ENCODE peak calls at places on chromosomes 4 and X, in nine cellular contexts. One of them, this sample, is unnamed.

GRCh38 chr4:88526221-88526815 is 2.7 kb upstream of the PYURF start:
- DNase-seq in GM03348: peak
- DNase-seq in GM13976: peak
- DNase-seq in RKO: peak
- DNase-seq in GM20000: peak
- DNase-seq in midbrain: no peak
- DNase-seq in NAMALWA: peak
- DNase-seq in substantia nigra: no peak
- DNase-seq in HS-5: no peak
- DNase-seq in this sample: no peak

GRCh38 chr4:168441412-168441811 is 38.9 kb downstream of the DDX60L start:
- DNase-seq in GM03348: peak
- DNase-seq in GM13976: no peak
- DNase-seq in RKO: no peak
- DNase-seq in GM20000: no peak
- DNase-seq in midbrain: no peak
- DNase-seq in NAMALWA: no peak
- DNase-seq in substantia nigra: no peak
- DNase-seq in HS-5: no peak
- DNase-seq in this sample: peak

GRCh38 chrX:3094261-3094660 is 53.0 kb downstream of the ARSF start:
- DNase-seq in GM03348: no peak
- DNase-seq in GM13976: no peak
- DNase-seq in RKO: no peak
- DNase-seq in GM20000: no peak
- DNase-seq in midbrain: no peak
- DNase-seq in NAMALWA: no peak
- DNase-seq in substantia nigra: no peak
- DNase-seq in HS-5: no peak
- DNase-seq in this sample: peak

GRCh38 chr4:162461952-162462351 is 298.2 kb upstream of the FSTL5 start:
- DNase-seq in GM03348: no peak
- DNase-seq in GM13976: no peak
- DNase-seq in RKO: peak
- DNase-seq in GM20000: no peak
- DNase-seq in midbrain: no peak
- DNase-seq in NAMALWA: no peak
- DNase-seq in substantia nigra: no peak
- DNase-seq in HS-5: no peak
- DNase-seq in this sample: no peak

GRCh38 chr4:143512978-143513313 is 556 bp upstream of the SMARCA5 start:
- DNase-seq in GM03348: no peak
- DNase-seq in GM13976: no peak
- DNase-seq in RKO: peak
- DNase-seq in GM20000: no peak
- DNase-seq in midbrain: no peak
- DNase-seq in NAMALWA: no peak
- DNase-seq in substantia nigra: no peak
- DNase-seq in HS-5: no peak
- DNase-seq in this sample: no peak

GRCh38 chrX:135345328-135345645 is 36.0 kb downstream of the ETDC start:
- DNase-seq in GM03348: peak
- DNase-seq in GM13976: no peak
- DNase-seq in RKO: peak
- DNase-seq in GM20000: no peak
- DNase-seq in midbrain: no peak
- DNase-seq in NAMALWA: no peak
- DNase-seq in substantia nigra: no peak
- DNase-seq in HS-5: no peak
- DNase-seq in this sample: peak

GRCh38 chrX:72268601-72269365 is 8.3 kb downstream of the RPS4X start:
- DNase-seq in GM03348: peak
- DNase-seq in GM13976: no peak
- DNase-seq in RKO: peak
- DNase-seq in GM20000: no peak
- DNase-seq in midbrain: no peak
- DNase-seq in NAMALWA: no peak
- DNase-seq in substantia nigra: no peak
- DNase-seq in HS-5: no peak
- DNase-seq in this sample: no peak

GRCh38 chrX:9759340-9759739 is 6.3 kb downstream of the GPR143 start:
- DNase-seq in GM03348: no peak
- DNase-seq in GM13976: no peak
- DNase-seq in RKO: no peak
- DNase-seq in GM20000: no peak
- DNase-seq in midbrain: no peak
- DNase-seq in NAMALWA: no peak
- DNase-seq in substantia nigra: no peak
- DNase-seq in HS-5: no peak
- DNase-seq in this sample: no peak

GRCh38 chr4:156537275-156537674 is 434.3 kb downstream of the PDGFC start:
- DNase-seq in GM03348: no peak
- DNase-seq in GM13976: no peak
- DNase-seq in RKO: no peak
- DNase-seq in GM20000: no peak
- DNase-seq in midbrain: no peak
- DNase-seq in NAMALWA: no peak
- DNase-seq in substantia nigra: no peak
- DNase-seq in HS-5: no peak
- DNase-seq in this sample: no peak

GRCh38 chr4:145619639-145619996 is 433 bp downstream of the MMAA start:
- DNase-seq in GM03348: peak
- DNase-seq in GM13976: no peak
- DNase-seq in RKO: peak
- DNase-seq in GM20000: no peak
- DNase-seq in midbrain: peak
- DNase-seq in NAMALWA: no peak
- DNase-seq in substantia nigra: no peak
- DNase-seq in HS-5: no peak
- DNase-seq in this sample: peak